ENCODE peak calls at places on chromosomes 7 and 10, in nine cellular contexts. One of them, this sample, is unnamed.

GRCh38 chr10:34622914-34623313 is 192.2 kb downstream of the PARD3 start:
- DNase-seq in stimulated activated CD4-positive, alpha-beta T cell treated with anti-CD3 and anti-CD28 coated beads, Interleukin-2, amount 100 ng/mL, for 4 hours: no peak
- DNase-seq in A549: no peak
- DNase-seq in NCI-H1105: no peak
- DNase-seq in brain microvascular endothelial cell: no peak
- DNase-seq in progenitor cell of endocrine pancreas: no peak
- DNase-seq in prostate gland: no peak
- DNase-seq in posterior vena cava: no peak
- DNase-seq in heart left ventricle: no peak
- DNase-seq in this sample: no peak

GRCh38 chr10:92590623-92591549 is 2.0 kb upstream of the KIF11 start:
- DNase-seq in brain microvascular endothelial cell: peak
- DNase-seq in heart left ventricle: no peak
- DNase-seq in prostate gland: peak
- DNase-seq in NCI-H1105: no peak
- DNase-seq in progenitor cell of endocrine pancreas: peak
- DNase-seq in A549: peak
- DNase-seq in stimulated activated CD4-positive, alpha-beta T cell treated with anti-CD3 and anti-CD28 coated beads, Interleukin-2, amount 100 ng/mL, for 4 hours: no peak
- DNase-seq in posterior vena cava: no peak
- DNase-seq in this sample: no peak

GRCh38 chr10:131049051-131049450 is 262.5 kb downstream of the TCERG1L start:
- DNase-seq in progenitor cell of endocrine pancreas: no peak
- DNase-seq in NCI-H1105: peak
- DNase-seq in heart left ventricle: no peak
- DNase-seq in brain microvascular endothelial cell: no peak
- DNase-seq in stimulated activated CD4-positive, alpha-beta T cell treated with anti-CD3 and anti-CD28 coated beads, Interleukin-2, amount 100 ng/mL, for 4 hours: no peak
- DNase-seq in A549: no peak
- DNase-seq in posterior vena cava: no peak
- DNase-seq in prostate gland: no peak
- DNase-seq in this sample: no peak

GRCh38 chr10:25498645-25499044 is 323.8 kb downstream of the GPR158 start:
- DNase-seq in stimulated activated CD4-positive, alpha-beta T cell treated with anti-CD3 and anti-CD28 coated beads, Interleukin-2, amount 100 ng/mL, for 4 hours: no peak
- DNase-seq in NCI-H1105: no peak
- DNase-seq in prostate gland: no peak
- DNase-seq in heart left ventricle: no peak
- DNase-seq in A549: no peak
- DNase-seq in posterior vena cava: no peak
- DNase-seq in progenitor cell of endocrine pancreas: no peak
- DNase-seq in brain microvascular endothelial cell: no peak
- DNase-seq in this sample: no peak

GRCh38 chr7:69837387-69838068 is 239.3 kb downstream of the AUTS2 start:
- DNase-seq in prostate gland: no peak
- DNase-seq in brain microvascular endothelial cell: no peak
- DNase-seq in progenitor cell of endocrine pancreas: no peak
- DNase-seq in stimulated activated CD4-positive, alpha-beta T cell treated with anti-CD3 and anti-CD28 coated beads, Interleukin-2, amount 100 ng/mL, for 4 hours: no peak
- DNase-seq in heart left ventricle: no peak
- DNase-seq in NCI-H1105: peak
- DNase-seq in A549: no peak
- DNase-seq in posterior vena cava: no peak
- DNase-seq in this sample: no peak

GRCh38 chr10:13087986-13088618 is 11.9 kb upstream of the OPTN start:
- DNase-seq in stimulated activated CD4-positive, alpha-beta T cell treated with anti-CD3 and anti-CD28 coated beads, Interleukin-2, amount 100 ng/mL, for 4 hours: no peak
- DNase-seq in posterior vena cava: no peak
- DNase-seq in A549: peak
- DNase-seq in NCI-H1105: no peak
- DNase-seq in heart left ventricle: no peak
- DNase-seq in brain microvascular endothelial cell: peak
- DNase-seq in progenitor cell of endocrine pancreas: no peak
- DNase-seq in prostate gland: no peak
- DNase-seq in this sample: no peak

GRCh38 chr7:24905996-24906770 is 73.8 kb downstream of the OSBPL3 start:
- DNase-seq in prostate gland: no peak
- DNase-seq in stimulated activated CD4-positive, alpha-beta T cell treated with anti-CD3 and anti-CD28 coated beads, Interleukin-2, amount 100 ng/mL, for 4 hours: no peak
- DNase-seq in A549: no peak
- DNase-seq in posterior vena cava: no peak
- DNase-seq in progenitor cell of endocrine pancreas: no peak
- DNase-seq in brain microvascular endothelial cell: no peak
- DNase-seq in heart left ventricle: no peak
- DNase-seq in NCI-H1105: no peak
- DNase-seq in this sample: no peak

GRCh38 chr7:100044719-100045118 is 4.9 kb upstream of the ZSCAN21 start:
- DNase-seq in NCI-H1105: no peak
- DNase-seq in A549: no peak
- DNase-seq in posterior vena cava: no peak
- DNase-seq in heart left ventricle: no peak
- DNase-seq in prostate gland: peak
- DNase-seq in progenitor cell of endocrine pancreas: no peak
- DNase-seq in brain microvascular endothelial cell: no peak
- DNase-seq in stimulated activated CD4-positive, alpha-beta T cell treated with anti-CD3 and anti-CD28 coated beads, Interleukin-2, amount 100 ng/mL, for 4 hours: no peak
- DNase-seq in this sample: peak

GRCh38 chr7:140619101-140619615 is 21.5 kb downstream of the DENND2A start:
- DNase-seq in heart left ventricle: no peak
- DNase-seq in prostate gland: no peak
- DNase-seq in brain microvascular endothelial cell: no peak
- DNase-seq in posterior vena cava: no peak
- DNase-seq in NCI-H1105: no peak
- DNase-seq in A549: no peak
- DNase-seq in progenitor cell of endocrine pancreas: no peak
- DNase-seq in stimulated activated CD4-positive, alpha-beta T cell treated with anti-CD3 and anti-CD28 coated beads, Interleukin-2, amount 100 ng/mL, for 4 hours: no peak
- DNase-seq in this sample: no peak

GRCh38 chr7:1567082-1567771 is 2.6 kb downstream of the PSMG3 start:
- DNase-seq in A549: no peak
- DNase-seq in stimulated activated CD4-positive, alpha-beta T cell treated with anti-CD3 and anti-CD28 coated beads, Interleukin-2, amount 100 ng/mL, for 4 hours: no peak
- DNase-seq in posterior vena cava: no peak
- DNase-seq in progenitor cell of endocrine pancreas: no peak
- DNase-seq in NCI-H1105: no peak
- DNase-seq in prostate gland: no peak
- DNase-seq in heart left ventricle: no peak
- DNase-seq in brain microvascular endothelial cell: peak
- DNase-seq in this sample: no peak